ENCODE peak calls at places on chromosomes 4 and X, in seven cellular contexts. One of them, this sample, is unnamed.

GRCh38 chr4:110619001-110619350 is 3.9 kb downstream of the PITX2 start:
- DNase-seq in hepatocyte: no peak
- DNase-seq in mammary epithelial cell: no peak
- DNase-seq in neural progenitor cell: no peak
- DNase-seq in GM23338: no peak
- DNase-seq in MM.1S: no peak
- DNase-seq in H1: no peak
- DNase-seq in this sample: no peak

GRCh38 chr4:76449362-76449767 is 14.3 kb downstream of the SHROOM3 start:
- DNase-seq in hepatocyte: no peak
- DNase-seq in mammary epithelial cell: no peak
- DNase-seq in neural progenitor cell: no peak
- DNase-seq in GM23338: no peak
- DNase-seq in MM.1S: no peak
- DNase-seq in H1: no peak
- DNase-seq in this sample: peak; percentile 86

GRCh38 chr4:172998527-172999469 is 169.8 kb upstream of the GALNT7 start:
- DNase-seq in hepatocyte: no peak
- DNase-seq in mammary epithelial cell: peak; percentile 76
- DNase-seq in neural progenitor cell: no peak
- DNase-seq in GM23338: peak; percentile 19
- DNase-seq in MM.1S: no peak
- DNase-seq in H1: no peak
- DNase-seq in this sample: peak; percentile 86

GRCh38 chr4:109729155-109729562 is 711 bp downstream of the PLA2G12A start:
- DNase-seq in hepatocyte: peak; percentile 31
- DNase-seq in mammary epithelial cell: peak; percentile 3
- DNase-seq in neural progenitor cell: peak; percentile 11
- DNase-seq in GM23338: peak; percentile 27
- DNase-seq in MM.1S: no peak
- DNase-seq in H1: no peak
- DNase-seq in this sample: no peak

GRCh38 chr4:180618396-180618795 is 1624.8 kb upstream of the TENM3 start:
- DNase-seq in hepatocyte: no peak
- DNase-seq in mammary epithelial cell: peak; percentile 31
- DNase-seq in neural progenitor cell: no peak
- DNase-seq in GM23338: no peak
- DNase-seq in MM.1S: no peak
- DNase-seq in H1: no peak
- DNase-seq in this sample: peak; percentile 76

GRCh38 chr4:1246901-1247810 is 1.8 kb downstream of the CTBP1 start:
- DNase-seq in hepatocyte: peak; percentile 55
- DNase-seq in mammary epithelial cell: peak; percentile 8
- DNase-seq in neural progenitor cell: peak; percentile 54
- DNase-seq in GM23338: peak; percentile 38
- DNase-seq in MM.1S: peak; percentile 33
- DNase-seq in H1: no peak
- DNase-seq in this sample: no peak

GRCh38 chr4:156949373-156949814 is 22.2 kb downstream of the PDGFC start:
- DNase-seq in hepatocyte: no peak
- DNase-seq in mammary epithelial cell: peak; percentile 86
- DNase-seq in neural progenitor cell: no peak
- DNase-seq in GM23338: no peak
- DNase-seq in MM.1S: no peak
- DNase-seq in H1: no peak
- DNase-seq in this sample: peak; percentile 95

GRCh38 chr4:38663801-38664703 is at the start of gene KLF3:
- DNase-seq in hepatocyte: peak; percentile 96
- DNase-seq in mammary epithelial cell: peak; percentile 89
- DNase-seq in neural progenitor cell: peak; percentile 89
- DNase-seq in GM23338: peak; percentile 72
- DNase-seq in MM.1S: peak; percentile 91
- DNase-seq in H1: no peak
- DNase-seq in this sample: peak; percentile 72

GRCh38 chrX:35098419-35098818 is 155.8 kb downstream of the FAM47B start:
- DNase-seq in hepatocyte: no peak
- DNase-seq in mammary epithelial cell: no peak
- DNase-seq in neural progenitor cell: no peak
- DNase-seq in GM23338: no peak
- DNase-seq in MM.1S: no peak
- DNase-seq in H1: no peak
- DNase-seq in this sample: no peak

GRCh38 chr4:152041304-152041703 is 280.5 kb upstream of the GATB start:
- DNase-seq in hepatocyte: no peak
- DNase-seq in mammary epithelial cell: no peak
- DNase-seq in neural progenitor cell: no peak
- DNase-seq in GM23338: no peak
- DNase-seq in MM.1S: no peak
- DNase-seq in H1: no peak
- DNase-seq in this sample: no peak

GRCh38 chrX:154368630-154369452 is 5.6 kb downstream of the FLNA start:
- DNase-seq in hepatocyte: peak; percentile 87
- DNase-seq in mammary epithelial cell: peak; percentile 95
- DNase-seq in neural progenitor cell: peak; percentile 27
- DNase-seq in GM23338: peak; percentile 41
- DNase-seq in MM.1S: peak; percentile 18
- DNase-seq in H1: no peak
- DNase-seq in this sample: peak; percentile 81

GRCh38 chr4:15451866-15452765 is 17.6 kb upstream of the CC2D2A start:
- DNase-seq in hepatocyte: peak; percentile 28
- DNase-seq in mammary epithelial cell: peak; percentile 84
- DNase-seq in neural progenitor cell: peak; percentile 23
- DNase-seq in GM23338: no peak
- DNase-seq in MM.1S: no peak
- DNase-seq in H1: no peak
- DNase-seq in this sample: peak; percentile 99

GRCh38 chrX:22134681-22135080 is 102.6 kb downstream of the PHEX start:
- DNase-seq in hepatocyte: peak; percentile 39
- DNase-seq in mammary epithelial cell: peak; percentile 76
- DNase-seq in neural progenitor cell: no peak
- DNase-seq in GM23338: no peak
- DNase-seq in MM.1S: no peak
- DNase-seq in H1: no peak
- DNase-seq in this sample: peak; percentile 72

GRCh38 chrX:53481093-53481492 is 46.9 kb upstream of the HSD17B10 start:
- DNase-seq in hepatocyte: no peak
- DNase-seq in mammary epithelial cell: no peak
- DNase-seq in neural progenitor cell: peak; percentile 19
- DNase-seq in GM23338: peak; percentile 28
- DNase-seq in MM.1S: no peak
- DNase-seq in H1: no peak
- DNase-seq in this sample: no peak

GRCh38 chr4:87150498-87151261 is 69.7 kb downstream of the KLHL8 start:
- DNase-seq in hepatocyte: peak; percentile 85
- DNase-seq in mammary epithelial cell: peak; percentile 64
- DNase-seq in neural progenitor cell: peak; percentile 80
- DNase-seq in GM23338: peak; percentile 87
- DNase-seq in MM.1S: peak; percentile 78
- DNase-seq in H1: no peak
- DNase-seq in this sample: peak; percentile 36

GRCh38 chrX:153460826-153461225 is 9.6 kb downstream of the HAUS7 start:
- DNase-seq in hepatocyte: peak; percentile 57
- DNase-seq in mammary epithelial cell: no peak
- DNase-seq in neural progenitor cell: peak; percentile 69
- DNase-seq in GM23338: peak; percentile 71
- DNase-seq in MM.1S: peak; percentile 29
- DNase-seq in H1: no peak
- DNase-seq in this sample: no peak

GRCh38 chr4:2338754-2339457 is 77.0 kb upstream of the MXD4 start:
- DNase-seq in hepatocyte: peak; percentile 6
- DNase-seq in mammary epithelial cell: no peak
- DNase-seq in neural progenitor cell: no peak
- DNase-seq in GM23338: peak; percentile 44
- DNase-seq in MM.1S: no peak
- DNase-seq in H1: no peak
- DNase-seq in this sample: no peak

GRCh38 chr4:186132577-186133277 is 28.2 kb downstream of the FAM149A start:
- DNase-seq in hepatocyte: peak; percentile 63
- DNase-seq in mammary epithelial cell: peak; percentile 20
- DNase-seq in neural progenitor cell: peak; percentile 77
- DNase-seq in GM23338: peak; percentile 83
- DNase-seq in MM.1S: peak; percentile 26
- DNase-seq in H1: peak; percentile 34
- DNase-seq in this sample: peak; percentile 54

GRCh38 chrX:68685722-68686683 is 38.5 kb downstream of the STARD8 start:
- DNase-seq in hepatocyte: peak; percentile 47
- DNase-seq in mammary epithelial cell: peak; percentile 10
- DNase-seq in neural progenitor cell: peak; percentile 50
- DNase-seq in GM23338: peak; percentile 72
- DNase-seq in MM.1S: no peak
- DNase-seq in H1: no peak
- DNase-seq in this sample: peak; percentile 45

GRCh38 chrX:108811891-108812290 is 75.5 kb upstream of the IRS4 start:
- DNase-seq in hepatocyte: no peak
- DNase-seq in mammary epithelial cell: no peak
- DNase-seq in neural progenitor cell: peak; percentile 23
- DNase-seq in GM23338: peak; percentile 38
- DNase-seq in MM.1S: no peak
- DNase-seq in H1: no peak
- DNase-seq in this sample: no peak

GRCh38 chr4:833731-834367 is 7.9 kb upstream of the CPLX1 start:
- DNase-seq in hepatocyte: no peak
- DNase-seq in mammary epithelial cell: no peak
- DNase-seq in neural progenitor cell: no peak
- DNase-seq in GM23338: no peak
- DNase-seq in MM.1S: no peak
- DNase-seq in H1: no peak
- DNase-seq in this sample: no peak

GRCh38 chr4:174053895-174054294 is 229.6 kb downstream of the FBXO8 start:
- DNase-seq in hepatocyte: no peak
- DNase-seq in mammary epithelial cell: no peak
- DNase-seq in neural progenitor cell: no peak
- DNase-seq in GM23338: no peak
- DNase-seq in MM.1S: no peak
- DNase-seq in H1: no peak
- DNase-seq in this sample: no peak

GRCh38 chrX:102516314-102516936 is at the start of gene TMSB15A:
- DNase-seq in hepatocyte: peak; percentile 73
- DNase-seq in mammary epithelial cell: peak; percentile 28
- DNase-seq in neural progenitor cell: peak; percentile 90
- DNase-seq in GM23338: peak; percentile 84
- DNase-seq in MM.1S: peak; percentile 63
- DNase-seq in H1: no peak
- DNase-seq in this sample: peak; percentile 29

GRCh38 chr4:15040916-15041463 is 38.7 kb downstream of the CPEB2 start:
- DNase-seq in hepatocyte: no peak
- DNase-seq in mammary epithelial cell: no peak
- DNase-seq in neural progenitor cell: no peak
- DNase-seq in GM23338: peak; percentile 3
- DNase-seq in MM.1S: no peak
- DNase-seq in H1: no peak
- DNase-seq in this sample: no peak

GRCh38 chr4:145618210-145618911 is 824 bp upstream of the MMAA start:
- DNase-seq in hepatocyte: peak; percentile 15
- DNase-seq in mammary epithelial cell: no peak
- DNase-seq in neural progenitor cell: peak; percentile 4
- DNase-seq in GM23338: no peak
- DNase-seq in MM.1S: peak; percentile 38
- DNase-seq in H1: no peak
- DNase-seq in this sample: no peak

GRCh38 chr4:112523764-112524505 is 8.0 kb upstream of the NEUROG2 start:
- DNase-seq in hepatocyte: peak; percentile 84
- DNase-seq in mammary epithelial cell: peak; percentile 67
- DNase-seq in neural progenitor cell: peak; percentile 95
- DNase-seq in GM23338: peak; percentile 96
- DNase-seq in MM.1S: peak; percentile 94
- DNase-seq in H1: peak; percentile 84
- DNase-seq in this sample: no peak
- TF ChIP-seq EZH2 in hepatocyte: no peak
- TF ChIP-seq EZH2 in mammary epithelial cell: no peak
- TF ChIP-seq EZH2 in neural progenitor cell: peak; percentile 81
- TF ChIP-seq EZH2 in GM23338: no peak
- TF ChIP-seq EZH2 in MM.1S: no peak
- TF ChIP-seq EZH2 in H1: no peak
- TF ChIP-seq EZH2 in this sample: peak; percentile 70

GRCh38 chr4:23881052-23881501 is 8.8 kb downstream of the PPARGC1A start:
- DNase-seq in hepatocyte: no peak
- DNase-seq in mammary epithelial cell: peak; percentile 46
- DNase-seq in neural progenitor cell: no peak
- DNase-seq in GM23338: no peak
- DNase-seq in MM.1S: no peak
- DNase-seq in H1: no peak
- DNase-seq in this sample: no peak
- H3K4me1 ChIP-seq in hepatocyte: peaks cover 21% of the 10 kb centered on the region
- H3K4me1 ChIP-seq in mammary epithelial cell: peaks cover 13% of the 10 kb centered on the region
- H3K4me1 ChIP-seq in neural progenitor cell: no peaks in the 10 kb centered on the region
- H3K4me1 ChIP-seq in GM23338: peaks cover 42% of the 10 kb centered on the region
- H3K4me1 ChIP-seq in MM.1S: peaks cover 10% of the 10 kb centered on the region
- H3K4me1 ChIP-seq in H1: peaks cover 15% of the 10 kb centered on the region
- H3K4me1 ChIP-seq in this sample: peaks cover 11% of the 10 kb centered on the region

GRCh38 chr4:79906306-79906705 is 166.7 kb downstream of the ANTXR2 start:
- DNase-seq in hepatocyte: no peak
- DNase-seq in mammary epithelial cell: no peak
- DNase-seq in neural progenitor cell: no peak
- DNase-seq in GM23338: no peak
- DNase-seq in MM.1S: no peak
- DNase-seq in H1: no peak
- DNase-seq in this sample: no peak

GRCh38 chr4:79906996-79907395 is 166.0 kb downstream of the ANTXR2 start:
- DNase-seq in hepatocyte: no peak
- DNase-seq in mammary epithelial cell: no peak
- DNase-seq in neural progenitor cell: no peak
- DNase-seq in GM23338: no peak
- DNase-seq in MM.1S: no peak
- DNase-seq in H1: no peak
- DNase-seq in this sample: no peak
- H3K4me3 ChIP-seq in hepatocyte: no peak overlapping the region
- H3K4me3 ChIP-seq in mammary epithelial cell: no peak overlapping the region
- H3K4me3 ChIP-seq in neural progenitor cell: no peak overlapping the region
- H3K4me3 ChIP-seq in GM23338: no peak overlapping the region
- H3K4me3 ChIP-seq in MM.1S: no peak overlapping the region
- H3K4me3 ChIP-seq in H1: no peak overlapping the region
- H3K4me3 ChIP-seq in this sample: no peak overlapping the region

GRCh38 chr4:13541176-13541604 is 3.1 kb downstream of the NKX3-2 start:
- DNase-seq in hepatocyte: no peak
- DNase-seq in mammary epithelial cell: no peak
- DNase-seq in neural progenitor cell: no peak
- DNase-seq in GM23338: no peak
- DNase-seq in MM.1S: no peak
- DNase-seq in H1: no peak
- DNase-seq in this sample: no peak

GRCh38 chr4:13538427-13538973 is 5.8 kb downstream of the NKX3-2 start:
- DNase-seq in hepatocyte: no peak
- DNase-seq in mammary epithelial cell: no peak
- DNase-seq in neural progenitor cell: no peak
- DNase-seq in GM23338: no peak
- DNase-seq in MM.1S: no peak
- DNase-seq in H1: no peak
- DNase-seq in this sample: no peak

GRCh38 chr4:13540446-13541175 is 3.7 kb downstream of the NKX3-2 start:
- DNase-seq in hepatocyte: no peak
- DNase-seq in mammary epithelial cell: no peak
- DNase-seq in neural progenitor cell: no peak
- DNase-seq in GM23338: no peak
- DNase-seq in MM.1S: no peak
- DNase-seq in H1: no peak
- DNase-seq in this sample: no peak

GRCh38 chr4:13539047-13539720 is 5.1 kb downstream of the NKX3-2 start:
- DNase-seq in hepatocyte: no peak
- DNase-seq in mammary epithelial cell: no peak
- DNase-seq in neural progenitor cell: peak; percentile 56
- DNase-seq in GM23338: peak; percentile 52
- DNase-seq in MM.1S: no peak
- DNase-seq in H1: no peak
- DNase-seq in this sample: no peak

GRCh38 chr4:13539721-13540445 is 4.4 kb downstream of the NKX3-2 start:
- DNase-seq in hepatocyte: no peak
- DNase-seq in mammary epithelial cell: no peak
- DNase-seq in neural progenitor cell: no peak
- DNase-seq in GM23338: peak; percentile 65
- DNase-seq in MM.1S: peak; percentile 5
- DNase-seq in H1: no peak
- DNase-seq in this sample: no peak
- TF ChIP-seq EZH2 in hepatocyte: peak; percentile 65
- TF ChIP-seq EZH2 in mammary epithelial cell: peak; percentile 86
- TF ChIP-seq EZH2 in neural progenitor cell: peak; percentile 30
- TF ChIP-seq EZH2 in GM23338: peak; percentile 79
- TF ChIP-seq EZH2 in MM.1S: no peak
- TF ChIP-seq EZH2 in H1: peak; percentile 89
- TF ChIP-seq EZH2 in this sample: peak; percentile 82

This sample was measured in astrocyte.